ENCODE peak calls at places on chromosomes 3 and 15, in four cellular contexts. F, I, V and S are unnamed samples.
A peak's percentile ranks its signal among the peaks of the same experiment; 100 is the strongest.

GRCh38 chr3:192850501-192850981 is 67.1 kb downstream of the MB21D2 start:
- DNase-seq in I (no peak), F (peak; percentile 47), V (peak; percentile 69), S (no peak)

GRCh38 chr15:29570121-29570930 is 251.9 kb downstream of the TJP1 start:
- DNase-seq in I (no peak), V (no peak), F (no peak), S (peak; percentile 19)

GRCh38 chr15:52678036-52678467 is 1.1 kb downstream of the ATOSA start:
- DNase-seq in F (peak; percentile 35), V (no peak), I (peak; percentile 15), S (peak; percentile 16)

GRCh38 chr15:76763554-76763953 is 141.6 kb downstream of the SCAPER start:
- DNase-seq in I (no peak), V (no peak), F (no peak), S (no peak)

GRCh38 chr15:57962887-57963286 is 102.6 kb downstream of the ALDH1A2 start:
- DNase-seq in I (no peak), V (no peak), F (no peak), S (no peak)

GRCh38 chr3:87461443-87461842 is 185.1 kb upstream of the POU1F1 start:
- DNase-seq in V (no peak), I (no peak), F (no peak), S (no peak)

GRCh38 chr3:126149960-126150515 is 30.3 kb downstream of the ALDH1L1 start:
- DNase-seq in I (no peak), F (no peak), V (no peak), S (no peak)

GRCh38 chr3:122091602-122092006 is 36.4 kb downstream of the CD86 start:
- DNase-seq in F (no peak), I (no peak), V (peak; percentile 83), S (no peak)

GRCh38 chr3:15405448-15406050 is 21.8 kb downstream of the METTL6 start:
- DNase-seq in F (peak; percentile 40), V (no peak), I (peak; percentile 62), S (peak; percentile 48)

GRCh38 chr3:10223676-10224639 is 24.3 kb upstream of the TATDN2 start:
- DNase-seq in F (peak; percentile 75), I (no peak), V (peak; percentile 75), S (no peak)

GRCh38 chr3:128080323-128080898 is 28.2 kb downstream of the SEC61A1 start:
- DNase-seq in V (no peak), F (peak; percentile 62), I (peak; percentile 52), S (no peak)

GRCh38 chr3:16884084-16884747 is 539 bp upstream of the PLCL2 start:
- DNase-seq in I (peak; percentile 65), V (no peak), F (no peak), S (peak; percentile 89)

GRCh38 chr3:184557348-184557950 is 4.1 kb upstream of the EPHB3 start:
- DNase-seq in V (no peak), I (no peak), F (no peak), S (no peak)

GRCh38 chr3:76500746-76501275 is 539.1 kb upstream of the ROBO2 start:
- DNase-seq in V (no peak), I (no peak), F (no peak), S (no peak)

GRCh38 chr15:74179101-74179841 is 5.8 kb downstream of the ISLR start:
- DNase-seq in I (no peak), F (no peak), V (no peak), S (no peak)

GRCh38 chr3:25424238-25425013 is 3.6 kb upstream of the RARB start:
- DNase-seq in V (no peak), F (no peak), I (no peak), S (no peak)

GRCh38 chr3:55180936-55181535 is 253.2 kb upstream of the LRTM1 start:
- DNase-seq in F (peak; percentile 11), I (peak; percentile 24), V (no peak), S (peak; percentile 38)

GRCh38 chr3:23075478-23075877 is 127.6 kb upstream of the UBE2E2 start:
- DNase-seq in V (no peak), F (no peak), I (no peak), S (no peak)

GRCh38 chr3:31094048-31094447 is 199.6 kb upstream of the GADL1 start:
- DNase-seq in I (no peak), F (peak; percentile 57), V (no peak), S (no peak)

GRCh38 chr3:165459924-165460540 is 263.8 kb upstream of the SLITRK3 start:
- DNase-seq in F (no peak), I (no peak), V (no peak), S (no peak)

GRCh38 chr3:122021811-122022401 is at the start of gene ILDR1:
- DNase-seq in V (no peak), I (peak; percentile 26), F (no peak), S (no peak)

GRCh38 chr15:65373163-65373651 is 4.6 kb downstream of the IGDCC3 start:
- DNase-seq in V (no peak), F (peak; percentile 38), I (no peak), S (no peak)

GRCh38 chr15:92959219-92959618 is 59.1 kb downstream of the CHD2 start:
- DNase-seq in I (no peak), F (no peak), V (no peak), S (no peak)

GRCh38 chr3:161914703-161915102 is 418.1 kb downstream of the OTOL1 start:
- DNase-seq in I (no peak), V (no peak), F (peak; percentile 44), S (peak; percentile 31)

GRCh38 chr15:92711457-92711831 is 55.9 kb upstream of the FAM174B start:
- DNase-seq in V (no peak), I (no peak), F (no peak), S (no peak)

DNA sequence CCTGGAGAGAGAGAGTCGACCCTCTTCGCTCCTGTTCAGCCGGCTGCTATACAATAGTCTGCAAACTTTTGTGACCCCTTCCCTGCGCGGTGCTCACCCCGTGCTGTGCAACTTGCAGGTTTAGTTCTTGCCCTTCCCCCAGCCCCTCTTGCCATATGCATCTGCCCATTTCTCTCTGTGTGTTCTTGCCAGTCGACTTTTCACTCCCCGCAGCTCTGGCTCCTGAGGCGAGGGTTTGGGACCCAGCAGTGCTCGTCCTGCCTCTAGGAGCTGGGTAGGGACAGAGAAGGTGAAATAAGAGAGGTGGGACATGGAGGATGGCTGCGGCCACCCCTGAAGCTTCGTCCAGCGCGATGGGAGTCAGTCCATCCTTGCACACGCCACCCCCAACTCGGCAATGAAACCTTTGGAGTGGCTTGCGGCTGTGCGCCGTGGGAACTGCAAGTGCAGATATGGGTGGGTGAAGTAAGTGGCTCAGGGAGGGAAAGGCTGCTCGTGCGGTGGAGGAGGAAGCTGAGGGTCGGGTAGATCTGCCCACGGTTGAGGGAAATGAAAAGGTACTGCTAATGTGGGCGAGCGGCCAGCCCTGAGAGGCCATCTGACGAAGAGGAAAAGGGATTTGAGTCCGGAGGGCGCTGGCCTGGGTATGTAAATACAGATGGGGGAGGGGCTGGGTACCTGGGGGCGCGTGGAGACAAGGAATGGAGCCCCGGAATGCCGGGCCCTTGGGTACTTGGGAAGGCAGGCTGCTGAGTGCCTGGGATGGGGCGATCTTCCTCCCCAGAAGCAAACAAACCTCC is 1.0 kb downstream of the LRRC3B start:
- DNase-seq in I (no peak), V (no peak), F (no peak), S (no peak)
- TF ChIP-seq TARDBP in I (no peak), V (no peak), F (no peak), S (no peak)

GRCh38 chr3:48398701-48399386 is 26.8 kb downstream of the FBXW12 start:
- DNase-seq in F (no peak), V (no peak), I (no peak), S (no peak)

GRCh38 chr3:48399387-48400172 is 27.6 kb downstream of the FBXW12 start:
- DNase-seq in I (peak; percentile 3), F (no peak), V (no peak), S (no peak)

GRCh38 chr3:48402907-48403306 is 27.0 kb downstream of the PLXNB1 start:
- DNase-seq in F (no peak), I (no peak), V (no peak), S (no peak)

GRCh38 chr3:48402281-48402732 is 27.6 kb downstream of the PLXNB1 start:
- DNase-seq in V (no peak), F (no peak), I (peak; percentile 35), S (no peak)

DNA sequence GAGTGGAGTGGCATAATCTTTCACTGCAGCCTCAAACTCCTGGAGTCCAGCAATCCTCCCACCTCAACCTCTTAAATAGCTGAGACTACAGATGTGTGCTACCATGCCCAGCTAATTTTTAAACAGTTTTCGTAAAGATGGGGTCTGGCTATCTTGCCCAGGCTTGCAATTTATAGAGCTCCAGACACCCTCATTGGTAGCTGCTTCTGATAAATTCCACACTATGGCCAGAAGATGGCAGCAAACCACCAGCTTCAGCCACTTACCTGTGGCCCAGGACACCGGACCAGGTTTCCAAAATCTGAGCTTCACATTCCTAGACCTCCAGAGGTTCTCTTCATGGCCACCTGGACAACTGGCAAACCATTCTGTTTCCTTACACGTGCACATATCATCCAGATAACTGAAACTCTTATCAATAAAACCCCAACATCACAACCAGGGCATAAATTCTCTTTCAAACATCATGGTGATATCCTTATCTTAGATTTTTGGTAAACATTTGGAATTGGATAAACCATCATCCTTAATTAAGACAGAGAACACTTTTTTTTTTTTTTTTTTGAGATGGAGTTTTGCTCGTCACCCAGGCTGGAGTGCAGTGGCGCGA is 28.9 kb downstream of the FBXW12 start:
- DNase-seq in I (peak; percentile 77), F (peak; percentile 73), V (peak; percentile 26), S (peak; percentile 80)
- TF ChIP-seq TARDBP in I (no peak), F (no peak), V (no peak), S (no peak)

DNA sequence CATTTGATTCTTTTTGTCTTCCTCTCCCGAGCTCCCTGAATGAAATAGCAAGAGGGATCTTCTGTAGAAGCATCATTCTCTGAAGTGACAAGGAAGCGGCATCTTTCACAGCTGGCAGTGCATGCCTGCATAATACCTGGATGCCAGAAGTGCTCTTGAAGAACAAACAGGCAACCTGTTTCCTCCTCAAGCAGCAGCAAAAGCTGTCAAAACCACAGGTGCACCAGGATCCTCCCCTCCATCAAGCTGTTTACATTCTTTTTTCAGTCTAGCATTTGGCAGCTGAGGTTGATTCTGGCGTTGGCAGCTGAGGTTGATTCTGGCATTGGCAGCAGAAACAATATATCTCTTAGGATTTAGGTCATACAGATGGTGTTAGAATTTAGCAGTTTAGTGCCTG is 979.0 kb downstream of the TUSC7 start:
- DNase-seq in V (no peak), F (no peak), I (no peak), S (no peak)
- TF ChIP-seq TARDBP in V (no peak), F (no peak), I (no peak), S (no peak)

DNA sequence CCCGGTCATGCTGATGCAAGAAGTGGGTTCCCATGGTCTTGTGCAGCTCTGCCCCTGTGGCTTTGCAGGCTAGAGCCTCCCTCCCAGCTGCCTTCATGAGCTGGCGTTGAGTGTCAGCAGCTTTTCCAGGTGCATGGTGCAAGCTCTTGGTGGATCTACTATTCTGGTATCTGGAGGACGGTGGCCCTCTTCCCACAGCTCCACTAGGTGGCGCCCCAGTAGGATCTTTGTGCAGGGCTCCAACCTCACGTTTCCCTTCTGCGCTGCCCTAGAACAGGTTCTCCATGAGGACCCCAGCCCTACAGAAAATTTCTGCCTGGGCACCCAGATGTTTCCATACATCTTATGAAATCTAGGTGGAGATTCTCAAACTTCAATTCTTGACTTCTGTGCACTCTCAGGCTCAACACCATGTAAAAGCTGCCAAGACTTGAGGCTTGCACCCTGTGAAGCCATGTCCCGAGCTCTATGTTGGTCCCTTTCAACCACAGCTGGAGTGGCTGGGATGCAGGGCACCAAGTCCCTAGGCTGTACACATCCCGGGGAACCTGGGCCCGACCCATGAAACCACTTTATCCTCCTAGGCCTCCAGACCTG is 238.4 kb upstream of the MDFIC2 start:
- DNase-seq in V (no peak), F (peak; percentile 42), I (no peak), S (peak; percentile 15)
- TF ChIP-seq TARDBP in V (no peak), F (no peak), I (no peak), S (no peak)